ENCODE peak calls at places on chromosomes 3 and 15, in six cellular contexts. One of them, this sample, is unnamed.

GRCh38 chr3:57752307-57752706 is 3.8 kb upstream of the SLMAP start:
- DNase-seq in IMR-90: peak
- DNase-seq in H1: no peak
- DNase-seq in mesenchymal stem cell: peak
- DNase-seq in mesendoderm: peak
- DNase-seq in neuronal stem cell: no peak
- DNase-seq in this sample: peak

GRCh38 chr3:194386610-194387009 is 12.5 kb downstream of the GP5 start:
- DNase-seq in mesenchymal stem cell: no peak
- DNase-seq in H1: peak
- DNase-seq in IMR-90: no peak
- DNase-seq in neuronal stem cell: no peak
- DNase-seq in mesendoderm: no peak
- DNase-seq in this sample: no peak

GRCh38 chr3:184651945-184652344 is 59.9 kb downstream of the MAGEF1 start:
- DNase-seq in neuronal stem cell: no peak
- DNase-seq in mesenchymal stem cell: no peak
- DNase-seq in mesendoderm: no peak
- DNase-seq in IMR-90: no peak
- DNase-seq in H1: no peak
- DNase-seq in this sample: peak

GRCh38 chr3:169964176-169964575 is 2.4 kb upstream of the SEC62 start:
- DNase-seq in mesendoderm: peak
- DNase-seq in H1: no peak
- DNase-seq in IMR-90: peak
- DNase-seq in mesenchymal stem cell: no peak
- DNase-seq in neuronal stem cell: no peak
- DNase-seq in this sample: peak

GRCh38 chr3:47283596-47284364 is 1.0 kb downstream of the KLHL18 start:
- DNase-seq in IMR-90: no peak
- DNase-seq in mesenchymal stem cell: peak
- DNase-seq in H1: peak
- DNase-seq in mesendoderm: peak
- DNase-seq in neuronal stem cell: no peak
- DNase-seq in this sample: no peak

GRCh38 chr15:26214290-26214689 is 351.2 kb upstream of the ATP10A start:
- DNase-seq in H1: no peak
- DNase-seq in mesendoderm: no peak
- DNase-seq in mesenchymal stem cell: no peak
- DNase-seq in neuronal stem cell: no peak
- DNase-seq in IMR-90: no peak
- DNase-seq in this sample: no peak

GRCh38 chr3:182902236-182902635 is 78.1 kb downstream of the DCUN1D1 start:
- DNase-seq in neuronal stem cell: no peak
- DNase-seq in mesendoderm: no peak
- DNase-seq in mesenchymal stem cell: no peak
- DNase-seq in IMR-90: no peak
- DNase-seq in H1: no peak
- DNase-seq in this sample: no peak

GRCh38 chr3:170852307-170852706 is 17.7 kb downstream of the RPL22L1 start:
- DNase-seq in mesendoderm: no peak
- DNase-seq in mesenchymal stem cell: peak
- DNase-seq in IMR-90: no peak
- DNase-seq in neuronal stem cell: no peak
- DNase-seq in H1: no peak
- DNase-seq in this sample: no peak

GRCh38 chr3:61858054-61858453 is 296.7 kb downstream of the PTPRG start:
- DNase-seq in mesenchymal stem cell: peak
- DNase-seq in neuronal stem cell: no peak
- DNase-seq in IMR-90: peak
- DNase-seq in H1: no peak
- DNase-seq in mesendoderm: no peak
- DNase-seq in this sample: no peak

GRCh38 chr15:62110000-62110851 is 43.4 kb downstream of the C2CD4A start:
- DNase-seq in IMR-90: peak
- DNase-seq in H1: no peak
- DNase-seq in mesendoderm: no peak
- DNase-seq in mesenchymal stem cell: peak
- DNase-seq in neuronal stem cell: no peak
- DNase-seq in this sample: no peak

GRCh38 chr3:195540031-195540430 is 3.1 kb downstream of the PPP1R2 start:
- DNase-seq in H1: no peak
- DNase-seq in IMR-90: no peak
- DNase-seq in mesenchymal stem cell: no peak
- DNase-seq in neuronal stem cell: no peak
- DNase-seq in mesendoderm: no peak
- DNase-seq in this sample: no peak

GRCh38 chr3:151166161-151166560 is 36.9 kb downstream of the GPR171 start:
- DNase-seq in mesenchymal stem cell: no peak
- DNase-seq in IMR-90: peak
- DNase-seq in H1: no peak
- DNase-seq in neuronal stem cell: no peak
- DNase-seq in mesendoderm: no peak
- DNase-seq in this sample: no peak

GRCh38 chr15:34754171-34754580 is 622 bp downstream of the GJD2 start:
- DNase-seq in IMR-90: no peak
- DNase-seq in neuronal stem cell: no peak
- DNase-seq in mesenchymal stem cell: no peak
- DNase-seq in mesendoderm: no peak
- DNase-seq in H1: peak
- DNase-seq in this sample: no peak

GRCh38 chr3:72820405-72820804 is 27.8 kb downstream of the SHQ1 start:
- DNase-seq in mesenchymal stem cell: peak
- DNase-seq in H1: no peak
- DNase-seq in neuronal stem cell: no peak
- DNase-seq in IMR-90: peak
- DNase-seq in mesendoderm: no peak
- DNase-seq in this sample: no peak

GRCh38 chr3:4313606-4314308 is 10.6 kb downstream of the SETMAR start:
- DNase-seq in mesendoderm: no peak
- DNase-seq in neuronal stem cell: no peak
- DNase-seq in mesenchymal stem cell: no peak
- DNase-seq in H1: no peak
- DNase-seq in IMR-90: peak
- DNase-seq in this sample: no peak

GRCh38 chr3:16589867-16590624 is 15.2 kb downstream of the DAZL start:
- DNase-seq in IMR-90: no peak
- DNase-seq in mesenchymal stem cell: no peak
- DNase-seq in mesendoderm: no peak
- DNase-seq in H1: no peak
- DNase-seq in neuronal stem cell: no peak
- DNase-seq in this sample: no peak

GRCh38 chr15:32943691-32944090 is 225.9 kb downstream of the GREM1 start:
- DNase-seq in neuronal stem cell: no peak
- DNase-seq in mesendoderm: no peak
- DNase-seq in mesenchymal stem cell: peak
- DNase-seq in H1: no peak
- DNase-seq in IMR-90: peak
- DNase-seq in this sample: no peak

GRCh38 chr15:42131826-42132806 is 24.3 kb downstream of the PLA2G4F start:
- DNase-seq in IMR-90: no peak
- DNase-seq in mesenchymal stem cell: no peak
- DNase-seq in H1: no peak
- DNase-seq in mesendoderm: peak
- DNase-seq in neuronal stem cell: no peak
- DNase-seq in this sample: no peak

GRCh38 chr15:40933520-40933904 is 4.4 kb downstream of the DLL4 start:
- DNase-seq in IMR-90: no peak
- DNase-seq in mesenchymal stem cell: no peak
- DNase-seq in H1: no peak
- DNase-seq in mesendoderm: no peak
- DNase-seq in neuronal stem cell: no peak
- DNase-seq in this sample: no peak

GRCh38 chr15:99706557-99707303 is 26.5 kb downstream of the LYSMD4 start:
- DNase-seq in IMR-90: no peak
- DNase-seq in mesenchymal stem cell: peak
- DNase-seq in H1: no peak
- DNase-seq in mesendoderm: no peak
- DNase-seq in neuronal stem cell: no peak
- DNase-seq in this sample: no peak

GRCh38 chr3:156812521-156813335 is 13.4 kb upstream of the LEKR1 start:
- DNase-seq in neuronal stem cell: no peak
- DNase-seq in mesenchymal stem cell: peak
- DNase-seq in IMR-90: peak
- DNase-seq in H1: no peak
- DNase-seq in mesendoderm: peak
- DNase-seq in this sample: no peak

GRCh38 chr15:32659340-32659831 is 17.9 kb downstream of the SCG5 start:
- DNase-seq in mesenchymal stem cell: peak
- DNase-seq in mesendoderm: no peak
- DNase-seq in IMR-90: peak
- DNase-seq in H1: peak
- DNase-seq in neuronal stem cell: no peak
- DNase-seq in this sample: peak

GRCh38 chr3:177195941-177196472 is 1.3 kb downstream of the TBL1XR1 start:
- DNase-seq in IMR-90: no peak
- DNase-seq in mesenchymal stem cell: peak
- DNase-seq in H1: no peak
- DNase-seq in neuronal stem cell: peak
- DNase-seq in mesendoderm: no peak
- DNase-seq in this sample: peak
- H2BK5ac ChIP-seq in IMR-90: peak
- H2BK5ac ChIP-seq in mesenchymal stem cell: peak
- H2BK5ac ChIP-seq in H1: peak
- H2BK5ac ChIP-seq in neuronal stem cell: peak
- H2BK5ac ChIP-seq in mesendoderm: peak
- H2BK5ac ChIP-seq in this sample: peak

GRCh38 chr3:1380926-1381646 is 288.3 kb downstream of the CNTN6 start:
- DNase-seq in mesenchymal stem cell: no peak
- DNase-seq in neuronal stem cell: no peak
- DNase-seq in H1: no peak
- DNase-seq in IMR-90: no peak
- DNase-seq in mesendoderm: no peak
- DNase-seq in this sample: no peak
- H3K4me3 ChIP-seq in mesenchymal stem cell: no peak
- H3K4me3 ChIP-seq in neuronal stem cell: no peak
- H3K4me3 ChIP-seq in H1: no peak
- H3K4me3 ChIP-seq in IMR-90: no peak
- H3K4me3 ChIP-seq in mesendoderm: no peak
- H3K4me3 ChIP-seq in this sample: no peak

DNA sequence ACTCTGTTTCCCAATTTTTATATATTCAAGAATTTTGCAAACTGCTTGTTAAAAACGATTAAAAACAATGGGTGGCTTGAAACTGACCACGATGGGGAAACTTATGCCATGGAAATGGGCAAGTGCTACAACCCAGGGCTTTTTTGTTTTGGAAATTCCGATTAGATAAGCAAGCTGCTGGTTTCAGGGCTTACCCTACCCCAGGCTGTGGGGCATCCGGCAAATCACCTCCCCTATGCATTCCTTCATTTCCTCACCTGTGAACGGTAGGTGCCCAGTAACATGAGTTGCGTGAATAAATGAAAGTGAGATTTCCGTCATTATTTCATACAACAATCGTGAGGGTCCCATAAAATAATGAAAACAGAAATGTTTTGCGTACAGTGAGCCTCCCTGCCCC is 34.3 kb downstream of the ST6GAL1 start:
- DNase-seq in neuronal stem cell: no peak
- DNase-seq in mesendoderm: peak
- DNase-seq in H1: no peak
- DNase-seq in mesenchymal stem cell: no peak
- DNase-seq in IMR-90: no peak
- DNase-seq in this sample: peak
- H2BK5ac ChIP-seq in neuronal stem cell: no peak
- H2BK5ac ChIP-seq in mesendoderm: peak
- H2BK5ac ChIP-seq in H1: peak
- H2BK5ac ChIP-seq in mesenchymal stem cell: no peak
- H2BK5ac ChIP-seq in IMR-90: no peak
- H2BK5ac ChIP-seq in this sample: no peak

GRCh38 chr3:11508346-11509174 is 135.2 kb downstream of the VGLL4 start:
- DNase-seq in IMR-90: no peak
- DNase-seq in neuronal stem cell: no peak
- DNase-seq in mesenchymal stem cell: no peak
- DNase-seq in H1: peak
- DNase-seq in mesendoderm: no peak
- DNase-seq in this sample: no peak
- H3K4me3 ChIP-seq in IMR-90: no peak
- H3K4me3 ChIP-seq in neuronal stem cell: no peak
- H3K4me3 ChIP-seq in mesenchymal stem cell: no peak
- H3K4me3 ChIP-seq in H1: no peak
- H3K4me3 ChIP-seq in mesendoderm: no peak
- H3K4me3 ChIP-seq in this sample: no peak

GRCh38 chr3:160398820-160399346 is at the start of gene IFT80:
- DNase-seq in H1: peak
- DNase-seq in neuronal stem cell: peak
- DNase-seq in IMR-90: peak
- DNase-seq in mesenchymal stem cell: peak
- DNase-seq in mesendoderm: peak
- DNase-seq in this sample: peak

GRCh38 chr3:160401301-160402095 is 2.0 kb downstream of the SMC4 start:
- DNase-seq in IMR-90: peak
- DNase-seq in neuronal stem cell: no peak
- DNase-seq in mesendoderm: peak
- DNase-seq in H1: no peak
- DNase-seq in mesenchymal stem cell: peak
- DNase-seq in this sample: peak

GRCh38 chr3:160400048-160400630 is 689 bp downstream of the SMC4 start:
- DNase-seq in mesenchymal stem cell: peak
- DNase-seq in neuronal stem cell: no peak
- DNase-seq in H1: no peak
- DNase-seq in mesendoderm: no peak
- DNase-seq in IMR-90: peak
- DNase-seq in this sample: peak

GRCh38 chr3:160400631-160401150 is 1.2 kb downstream of the SMC4 start:
- DNase-seq in neuronal stem cell: no peak
- DNase-seq in mesenchymal stem cell: no peak
- DNase-seq in H1: peak
- DNase-seq in IMR-90: no peak
- DNase-seq in mesendoderm: peak
- DNase-seq in this sample: peak

DNA sequence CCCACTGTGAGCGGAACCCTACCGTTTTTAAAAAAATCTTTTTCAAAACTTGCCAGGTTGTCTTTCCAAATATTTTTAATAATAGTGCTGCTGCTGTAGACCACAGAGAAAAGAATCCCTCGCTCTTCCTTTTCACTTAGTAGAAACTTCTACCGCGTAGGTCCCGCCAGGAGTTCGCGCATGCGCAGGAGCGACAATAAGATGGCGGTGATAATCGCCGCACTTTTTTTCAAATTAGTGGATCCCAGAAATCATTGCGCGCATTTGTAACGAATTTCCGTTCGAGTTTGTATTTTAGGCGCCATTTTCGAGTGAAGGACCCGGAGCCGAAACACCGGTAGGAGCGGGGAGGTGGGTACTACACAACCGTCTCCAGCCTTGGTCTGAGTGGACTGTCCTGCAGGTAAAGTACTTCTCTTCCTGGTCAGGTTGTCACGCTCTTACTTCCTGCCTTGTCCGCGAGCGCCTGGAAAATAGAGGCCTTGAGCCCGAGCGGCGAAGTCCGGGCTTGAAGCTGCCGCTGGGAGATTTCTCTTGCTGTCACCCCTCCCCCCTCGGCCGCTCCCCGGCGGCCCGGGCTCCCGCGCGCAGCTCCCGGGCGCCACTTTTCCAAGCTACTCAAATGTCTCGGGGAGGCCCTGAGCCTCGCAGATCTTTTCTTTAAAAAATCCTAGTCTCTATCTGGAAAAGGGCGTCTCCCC is at the start of gene SMC4:
- DNase-seq in H1: peak
- DNase-seq in IMR-90: peak
- DNase-seq in mesenchymal stem cell: peak
- DNase-seq in neuronal stem cell: peak
- DNase-seq in mesendoderm: peak
- DNase-seq in this sample: peak
- H2BK5ac ChIP-seq in H1: peak
- H2BK5ac ChIP-seq in IMR-90: peak
- H2BK5ac ChIP-seq in mesenchymal stem cell: peak
- H2BK5ac ChIP-seq in neuronal stem cell: peak
- H2BK5ac ChIP-seq in mesendoderm: peak
- H2BK5ac ChIP-seq in this sample: peak

This sample was measured in trophoblast cell.